ENCODE peak calls at places on chromosomes 6 and 20, in four cellular contexts. P, V, A and E are unnamed samples. For H3K4me1, the result is how much of the 10 kb centered on the place peaks cover.

GRCh38 chr6:82589509-82590206 is 226.0 kb downstream of the TPBG start:
- DNase-seq in P (no peak), A (peak), V (no peak), E (no peak)

GRCh38 chr20:57927376-57927775 is 217.6 kb upstream of the PMEPA1 start:
- DNase-seq in A (no peak), P (no peak), V (no peak), E (no peak)

GRCh38 chr6:163243083-163243482 is 171.4 kb upstream of the QKI start:
- DNase-seq in V (peak), A (no peak), P (no peak), E (no peak)

GRCh38 chr6:21597706-21598273 is 4.2 kb downstream of the SOX4 start:
- DNase-seq in A (peak), P (no peak), V (peak), E (no peak)

GRCh38 chr6:77416839-77417238 is 46.5 kb downstream of the HTR1B start:
- DNase-seq in P (no peak), A (no peak), V (no peak), E (no peak)

GRCh38 chr6:41942045-41942851 is 640 bp upstream of the CCND3 start:
- DNase-seq in A (peak), P (no peak), V (no peak), E (no peak)

GRCh38 chr6:149806127-149806526 is 56.6 kb downstream of the PCMT1 start:
- DNase-seq in V (no peak), A (no peak), P (no peak), E (no peak)

GRCh38 chr6:137928286-137928685 is 61.2 kb downstream of the TNFAIP3 start:
- DNase-seq in V (no peak), P (peak), A (no peak), E (no peak)

GRCh38 chr6:22716721-22717120 is 147.4 kb downstream of the HDGFL1 start:
- DNase-seq in V (no peak), A (no peak), P (no peak), E (no peak)

DNA sequence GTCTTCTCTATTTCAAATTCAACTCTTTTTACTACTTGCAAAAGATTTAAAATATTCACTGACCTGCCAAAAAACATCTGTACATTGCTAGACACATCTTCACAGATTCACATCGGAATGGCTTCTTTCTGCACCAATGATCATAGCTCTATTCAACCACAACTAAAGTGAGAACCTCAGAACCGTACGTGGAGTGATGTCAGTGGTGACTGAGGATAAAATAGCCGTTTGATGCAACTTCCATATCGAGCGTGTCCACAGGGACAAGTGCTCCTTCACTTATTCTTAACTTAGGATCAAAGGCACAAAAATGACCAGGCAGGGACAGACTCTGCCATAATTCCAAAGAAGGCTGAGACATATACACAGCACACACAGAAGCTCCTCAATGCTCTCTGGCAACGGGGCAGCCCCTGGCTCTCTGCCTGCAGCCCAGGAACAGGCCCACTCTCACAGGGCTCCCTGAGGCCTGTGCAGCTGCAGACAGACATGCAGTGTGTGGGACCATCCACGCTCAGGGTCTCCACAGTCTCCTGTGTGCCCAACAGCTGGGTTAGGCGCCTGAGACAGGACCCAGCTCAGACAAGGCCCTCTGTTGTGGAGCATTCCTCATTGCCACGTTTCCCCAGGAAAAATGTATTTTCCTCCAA is 22.8 kb downstream of the FYN start:
- DNase-seq in A (no peak), V (peak), P (no peak), E (no peak)
- H3K4me1 ChIP-seq in A (under half), V (under half), P (under half), E (half or more)

DNA sequence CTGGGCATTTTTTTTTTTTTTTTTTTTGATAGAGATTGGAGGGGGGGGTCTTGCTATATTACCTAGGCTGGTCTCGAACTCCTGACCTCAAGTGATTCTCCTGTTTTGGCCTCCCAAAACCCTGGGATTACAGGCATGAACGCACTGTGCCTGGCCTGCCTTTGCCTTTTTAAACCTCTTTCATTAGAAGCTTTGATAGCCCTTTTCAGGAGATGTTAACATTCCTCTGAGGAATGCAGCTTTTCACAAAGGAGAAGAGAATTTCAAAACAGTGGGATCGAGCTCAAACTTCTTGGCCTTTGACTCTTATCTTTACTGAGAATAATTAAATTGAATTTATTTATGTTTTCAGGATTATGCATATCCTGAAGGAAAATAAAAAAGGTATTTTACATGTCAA is 31.3 kb downstream of the SLC26A8 start:
- DNase-seq in V (no peak), P (no peak), A (no peak), E (no peak)
- H3K4me1 ChIP-seq in V (under half), P (under half), A (under half), E (under half)

GRCh38 chr20:4765681-4766080 is 44.0 kb downstream of the PRND start:
- DNase-seq in P (no peak), V (no peak), A (no peak), E (no peak)
- H3K4me1 ChIP-seq in P (under half), V (under half), A (under half), E (under half)

DNA sequence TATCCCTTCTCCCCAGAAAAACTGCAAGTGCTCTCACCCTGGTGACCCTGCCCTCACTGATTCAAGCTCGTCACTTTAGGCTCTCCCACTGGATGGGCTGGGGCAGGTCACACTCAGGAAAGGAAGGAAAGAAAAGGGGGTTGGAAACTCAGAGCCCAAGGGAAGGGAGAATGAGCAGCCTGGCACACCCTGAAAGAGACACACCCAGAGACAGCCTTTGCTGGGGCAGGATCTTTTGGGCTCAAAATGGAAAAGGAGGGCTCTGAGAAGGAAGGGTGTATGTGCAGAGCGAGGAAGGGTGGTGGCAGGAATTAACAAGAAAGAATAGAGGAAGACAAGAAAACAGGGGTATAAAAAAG is 2.5 kb downstream of the PPP1R18 start:
- DNase-seq in V (no peak), A (peak), P (no peak), E (no peak)
- H3K4me1 ChIP-seq in V (under half), A (half or more), P (under half), E (half or more)

GRCh38 chr20:37415118-37416085 is 69.5 kb downstream of the SRC start:
- DNase-seq in A (no peak), V (no peak), P (no peak), E (no peak)
- H3K4me1 ChIP-seq in A (under half), V (under half), P (under half), E (under half)

GRCh38 chr6:119314894-119315272 is 34.7 kb downstream of the MAN1A1 start:
- DNase-seq in P (no peak), V (no peak), A (no peak), E (no peak)
- H3K4me1 ChIP-seq in P (under half), V (under half), A (under half), E (under half)

GRCh38 chr6:43125119-43125518 is 46.0 kb upstream of the SRF start:
- DNase-seq in P (no peak), V (no peak), A (peak), E (no peak)

GRCh38 chr6:43123691-43124314 is 47.3 kb upstream of the SRF start:
- DNase-seq in P (peak), A (no peak), V (no peak), E (no peak)

GRCh38 chr6:43127180-43127579 is 43.9 kb upstream of the SRF start:
- DNase-seq in P (no peak), A (no peak), V (no peak), E (no peak)

GRCh38 chr6:43124481-43124880 is 46.6 kb upstream of the SRF start:
- DNase-seq in V (no peak), P (no peak), A (no peak), E (no peak)

GRCh38 chr6:43125555-43125954 is 45.5 kb upstream of the SRF start:
- DNase-seq in V (no peak), P (no peak), A (peak), E (no peak)
- H3K4me1 ChIP-seq in V (under half), P (under half), A (half or more), E (under half)